ENCODE peak calls at places on chromosomes 5 and 9, in four cellular contexts. Q is fibroblast of lung, H is lung, P is PC-3. B is an unnamed sample.

GRCh38 chr9:137431416-137431931 is 8.3 kb downstream of the NOXA1 start:
- DNase-seq in Q (no peak), P (no peak), H (no peak), B (no peak)

GRCh38 chr9:138117836-138118235 is 240.3 kb downstream of the CACNA1B start:
- DNase-seq in P (no peak), H (no peak), Q (no peak), B (no peak)

GRCh38 chr5:127216906-127217675 is 73.5 kb upstream of the MEGF10 start:
- DNase-seq in Q (no peak), H (no peak), P (no peak), B (no peak)

GRCh38 chr5:54363669-54364068 is 53.3 kb upstream of the ARL15 start:
- DNase-seq in Q (no peak), H (no peak), P (peak; percentile 3), B (no peak)

GRCh38 chr9:21708225-21708624 is 94.2 kb upstream of the MTAP start:
- DNase-seq in P (no peak), H (no peak), Q (peak; percentile 12), B (peak; percentile 63)

GRCh38 chr9:83062011-83062652 is 810 bp downstream of the RASEF start:
- DNase-seq in Q (peak; percentile 20), H (peak; percentile 64), P (peak; percentile 55), B (peak; percentile 19)

GRCh38 chr5:2173067-2173466 is 290.3 kb upstream of the IRX4 start:
- DNase-seq in H (no peak), Q (no peak), P (no peak), B (no peak)

GRCh38 chr5:435961-436640 is 6.9 kb upstream of the EXOC3 start:
- DNase-seq in Q (peak; percentile 40), P (peak; percentile 63), H (no peak), B (no peak)

GRCh38 chr5:35339006-35339405 is 108.7 kb upstream of the PRLR start:
- DNase-seq in Q (no peak), P (no peak), H (no peak), B (no peak)

GRCh38 chr5:75335952-75336624 is 932 bp upstream of the HMGCR start:
- DNase-seq in Q (peak; percentile 89), P (peak; percentile 69), H (peak; percentile 51), B (peak; percentile 83)

GRCh38 chr9:118929317-118929716 is 439.9 kb downstream of the BRINP1 start:
- DNase-seq in P (no peak), Q (no peak), H (no peak), B (peak; percentile 7)

GRCh38 chr5:139985733-139986132 is 57.4 kb downstream of the NRG2 start:
- DNase-seq in P (peak; percentile 94), Q (no peak), H (no peak), B (peak; percentile 39)

GRCh38 chr5:153551537-153552079 is 61.1 kb downstream of the GRIA1 start:
- DNase-seq in Q (peak; percentile 90), H (no peak), P (peak; percentile 70), B (peak; percentile 86)

GRCh38 chr5:107505763-107506534 is 164.8 kb downstream of the EFNA5 start:
- DNase-seq in P (no peak), H (no peak), Q (no peak), B (no peak)

GRCh38 chr9:77392328-77392727 is 215.0 kb downstream of the VPS13A start:
- DNase-seq in P (no peak), H (no peak), Q (no peak), B (no peak)

GRCh38 chr5:143124593-143124992 is 278.9 kb downstream of the NR3C1 start:
- DNase-seq in H (no peak), P (no peak), Q (no peak), B (no peak)

GRCh38 chr9:37582548-37583157 is 6.5 kb upstream of the FBXO10 start:
- DNase-seq in H (no peak), Q (peak; percentile 83), P (peak; percentile 67), B (peak; percentile 80)

GRCh38 chr9:15370496-15371464 is 51.9 kb upstream of the SNAPC3 start:
- DNase-seq in Q (peak; percentile 14), P (no peak), H (no peak), B (peak; percentile 20)

GRCh38 chr5:73564644-73565165 is 734 bp downstream of the ANKRA2 start:
- DNase-seq in H (no peak), P (no peak), Q (peak; percentile 31), B (peak; percentile 39)

GRCh38 chr5:169753795-169754194 is 116.7 kb downstream of the DOCK2 start:
- DNase-seq in Q (peak; percentile 21), H (no peak), P (no peak), B (peak; percentile 65)

GRCh38 chr9:116765009-116765408 is 77.9 kb downstream of the TRIM32 start:
- DNase-seq in Q (no peak), H (no peak), P (no peak), B (no peak)

GRCh38 chr5:80686757-80687156 is 32.0 kb upstream of the DHFR start:
- DNase-seq in H (no peak), Q (peak; percentile 52), P (peak; percentile 40), B (peak; percentile 32)

GRCh38 chr5:113268232-113268631 is 166.6 kb downstream of the TSSK1B start:
- DNase-seq in Q (no peak), P (peak; percentile 47), H (no peak), B (no peak)

GRCh38 chr5:139043127-139043905 is 154.9 kb downstream of the SIL1 start:
- DNase-seq in Q (no peak), H (no peak), P (no peak), B (no peak)

GRCh38 chr5:154179846-154180710 is 10.5 kb upstream of the GALNT10 start:
- DNase-seq in Q (peak; percentile 74), H (no peak), P (peak; percentile 71), B (peak; percentile 65)

GRCh38 chr5:36152324-36153298 is 700 bp downstream of the SKP2 start:
- DNase-seq in Q (peak; percentile 45), H (no peak), P (peak; percentile 12), B (peak; percentile 22)

GRCh38 chr9:133437753-133438531 is 15.8 kb downstream of the ADAMTS13 start:
- DNase-seq in H (no peak), Q (no peak), P (peak; percentile 14), B (no peak)

GRCh38 chr5:115309751-115310370 is 13.4 kb upstream of the CCDC112 start:
- DNase-seq in Q (peak; percentile 68), H (no peak), P (peak; percentile 82), B (peak; percentile 64)

GRCh38 chr9:127489471-127490115 is 38.3 kb downstream of the LRSAM1 start:
- DNase-seq in Q (no peak), P (no peak), H (no peak), B (no peak)

GRCh38 chr5:149828161-149829011 is 98.3 kb downstream of the PPARGC1B start:
- DNase-seq in P (peak; percentile 97), Q (peak; percentile 93), H (peak; percentile 86), B (peak; percentile 97)

GRCh38 chr5:149831492-149831891 is 101.4 kb downstream of the PPARGC1B start:
- DNase-seq in H (no peak), P (no peak), Q (no peak), B (peak; percentile 14)

GRCh38 chr5:149830579-149830978 is 100.5 kb downstream of the PPARGC1B start:
- DNase-seq in Q (no peak), P (no peak), H (no peak), B (no peak)

GRCh38 chr5:149827501-149827990 is 97.4 kb downstream of the PPARGC1B start:
- DNase-seq in P (no peak), H (no peak), Q (no peak), B (no peak)

DNA sequence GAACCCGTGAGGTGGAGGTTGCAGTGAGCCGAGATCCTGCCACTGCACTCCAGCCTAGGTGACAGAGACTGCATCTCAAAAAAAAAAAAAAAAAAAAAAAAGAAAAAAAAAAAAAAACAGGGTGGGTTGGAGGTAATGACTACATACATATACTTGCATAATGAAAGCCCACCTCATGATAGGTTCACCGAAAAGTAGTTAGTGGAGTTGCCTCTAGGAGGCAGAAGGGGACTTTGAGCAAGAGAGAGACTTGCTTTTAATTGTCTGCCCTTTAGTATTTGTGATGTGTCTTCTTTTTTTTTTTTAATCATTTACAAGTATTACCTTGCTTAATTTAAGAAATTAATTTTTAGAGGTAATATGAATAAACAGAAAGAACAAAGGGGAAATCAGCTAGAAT is 99.8 kb downstream of the PPARGC1B start:
- DNase-seq in P (peak; percentile 38), H (no peak), Q (no peak), B (no peak)
- TF ChIP-seq CTCF in P (peak; percentile 49), H (no peak), Q (peak; percentile 14), B (peak; percentile 23)

GRCh38 chr9:135214706-135215105 is 127.2 kb downstream of the OLFM1 start:
- DNase-seq in Q (no peak), P (no peak), H (no peak), B (no peak)
- H3K4me3 ChIP-seq in Q (no peak overlapping the region), P (no peak overlapping the region), H (no peak overlapping the region), B (no peak overlapping the region)

GRCh38 chr9:124858330-124859046 is 3.3 kb downstream of the RPL35 start:
- DNase-seq in Q (no peak), H (no peak), P (no peak), B (no peak)
- TF ChIP-seq CTCF in Q (no peak), H (no peak), P (peak; percentile 15), B (no peak)

GRCh38 chr5:52854949-52855348 is 67.2 kb downstream of the ITGA1 start:
- DNase-seq in P (no peak), Q (no peak), H (no peak), B (no peak)
- H3K4me3 ChIP-seq in P (no peak overlapping the region), Q (no peak overlapping the region), H (no peak overlapping the region), B (no peak overlapping the region)

GRCh38 chr9:35646583-35647265 is 4.0 kb downstream of the SIT1 start:
- DNase-seq in Q (peak; percentile 88), P (peak; percentile 87), H (peak; percentile 92), B (peak; percentile 88)

GRCh38 chr9:35650341-35651158 is at the start of gene SIT1:
- DNase-seq in H (no peak), Q (no peak), P (no peak), B (no peak)

GRCh38 chr9:35649431-35650340 is 1.0 kb downstream of the SIT1 start:
- DNase-seq in P (no peak), Q (no peak), H (no peak), B (no peak)

GRCh38 chr9:35643046-35643445 is 7.7 kb downstream of the SIT1 start:
- DNase-seq in Q (no peak), P (no peak), H (no peak), B (no peak)

GRCh38 chr9:35645736-35646582 is 4.8 kb downstream of the SIT1 start:
- DNase-seq in P (peak; percentile 36), H (no peak), Q (no peak), B (peak; percentile 26)
- TF ChIP-seq CTCF in P (no peak), H (no peak), Q (peak; percentile 19), B (no peak)

DNA sequence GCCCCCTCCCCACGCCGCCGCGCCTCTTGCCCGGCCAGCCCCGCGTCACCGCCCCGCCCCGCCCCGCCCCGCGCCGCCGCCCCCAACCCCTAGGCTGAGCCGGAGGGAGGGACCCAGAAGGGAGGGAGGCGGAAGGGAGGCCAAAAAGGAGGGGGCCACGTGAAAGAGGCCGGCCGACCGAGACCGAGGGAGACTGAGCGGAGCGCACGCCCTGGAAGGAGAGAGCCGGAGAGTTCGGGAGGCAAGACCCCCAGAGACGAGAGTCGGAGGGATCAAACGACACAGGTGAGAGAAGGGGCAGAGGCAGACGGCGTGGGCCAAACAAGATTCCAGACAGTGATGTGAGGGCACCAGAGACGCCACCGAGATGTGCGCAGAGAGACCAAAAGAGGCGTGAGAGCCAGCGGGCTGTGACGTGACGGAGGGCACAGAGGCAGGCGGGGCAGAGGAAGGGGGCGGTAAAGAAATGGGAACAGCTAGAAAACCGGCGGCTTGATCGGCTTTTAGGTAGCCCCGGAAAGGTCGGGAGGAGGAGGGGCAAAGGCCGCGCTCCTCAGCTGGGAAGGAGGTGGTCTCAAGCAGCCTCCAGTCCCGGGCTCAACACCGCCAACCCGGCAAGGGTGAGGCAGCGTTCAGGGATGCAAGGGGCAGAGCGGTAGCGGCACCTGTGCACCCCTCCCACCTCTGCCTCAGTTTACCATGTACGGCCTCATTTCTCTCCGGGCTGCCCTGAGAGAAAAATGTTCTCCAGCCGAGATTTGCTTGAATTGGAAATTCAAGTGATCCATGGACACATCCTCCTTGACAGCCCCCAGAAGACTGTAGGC is 414 bp upstream of the BARX1 start:
- DNase-seq in Q (no peak), P (no peak), H (no peak), B (no peak)
- H3K4me3 ChIP-seq in Q (no peak overlapping the region), P (no peak overlapping the region), H (no peak overlapping the region), B (no peak overlapping the region)

GRCh38 chr9:4386819-4387218 is 87.0 kb upstream of the GLIS3 start:
- DNase-seq in P (peak; percentile 13), H (no peak), Q (no peak), B (no peak)
- TF ChIP-seq CTCF in P (peak; percentile 23), H (no peak), Q (no peak), B (no peak)